ENCODE peak calls at places on chromosomes 12 and 14, in seven cellular contexts. Y, N, A, Q, O, X and C are unnamed samples.

GRCh38 chr12:64882687-64883086 is 58.2 kb downstream of the TBC1D30 start:
- DNase-seq in Y (no peak), N (no peak), A (no peak), Q (no peak), O (no peak), X (no peak), C (no peak)

GRCh38 chr14:72850360-72850759 is 43.5 kb downstream of the DPF3 start:
- DNase-seq in Y (no peak), N (no peak), A (no peak), Q (no peak), O (no peak), X (no peak), C (no peak)

GRCh38 chr12:5307065-5307464 is 124.8 kb upstream of the NTF3 start:
- DNase-seq in Y (no peak), N (no peak), A (no peak), Q (no peak), O (no peak), X (no peak), C (no peak)

GRCh38 chr14:54564071-54564798 is 2.7 kb upstream of the SAMD4A start:
- DNase-seq in Y (no peak), N (no peak), A (peak), Q (no peak), O (peak), X (no peak), C (peak)

GRCh38 chr14:98953544-98954346 is 318.3 kb downstream of the BCL11B start:
- DNase-seq in Y (no peak), N (no peak), A (no peak), Q (no peak), O (peak), X (no peak), C (no peak)

GRCh38 chr12:126248871-126249403 is 1183.7 kb downstream of the AACS start:
- DNase-seq in Y (no peak), N (no peak), A (no peak), Q (no peak), O (peak), X (no peak), C (no peak)

GRCh38 chr12:78095623-78096022 is 264.9 kb downstream of the NAV3 start:
- DNase-seq in Y (no peak), N (no peak), A (no peak), Q (no peak), O (no peak), X (no peak), C (no peak)

GRCh38 chr12:46875095-46875494 is 49.3 kb upstream of the SLC38A4 start:
- DNase-seq in Y (no peak), N (no peak), A (no peak), Q (no peak), O (no peak), X (no peak), C (no peak)

GRCh38 chr14:24339284-24340151 is at the start of gene RIPK3:
- DNase-seq in Y (peak), N (peak), A (peak), Q (peak), O (no peak), X (no peak), C (peak)

GRCh38 chr12:15979096-15980091 is 68.3 kb downstream of the DERA start:
- DNase-seq in Y (no peak), N (no peak), A (no peak), Q (no peak), O (peak), X (no peak), C (no peak)

GRCh38 chr12:47414511-47414910 is 291.3 kb downstream of the RPAP3 start:
- DNase-seq in Y (no peak), N (no peak), A (no peak), Q (no peak), O (no peak), X (no peak), C (no peak)

GRCh38 chr12:128250091-128250490 is 16.9 kb upstream of the TMEM132C start:
- DNase-seq in Y (no peak), N (no peak), A (no peak), Q (no peak), O (no peak), X (no peak), C (no peak)

GRCh38 chr14:104551851-104552737 is 27.5 kb upstream of the C14orf180 start:
- DNase-seq in Y (no peak), N (no peak), A (no peak), Q (peak), O (no peak), X (no peak), C (no peak)

GRCh38 chr12:67966560-67966959 is 22.7 kb upstream of the IFNG-AS1 start:
- DNase-seq in Y (no peak), N (no peak), A (no peak), Q (no peak), O (no peak), X (no peak), C (no peak)

GRCh38 chr14:88258026-88258425 is 65.0 kb downstream of the KCNK10 start:
- DNase-seq in Y (no peak), N (no peak), A (no peak), Q (no peak), O (no peak), X (no peak), C (no peak)

GRCh38 chr14:73712071-73712506 is 2.1 kb downstream of the PNMA1 start:
- DNase-seq in Y (no peak), N (no peak), A (peak), Q (no peak), O (no peak), X (no peak), C (peak)

GRCh38 chr12:89370850-89371249 is 18.5 kb upstream of the DUSP6 start:
- DNase-seq in Y (no peak), N (no peak), A (no peak), Q (no peak), O (peak), X (no peak), C (no peak)

GRCh38 chr12:53333289-53333688 is 2.9 kb downstream of the SP7 start:
- DNase-seq in Y (no peak), N (no peak), A (no peak), Q (no peak), O (no peak), X (no peak), C (no peak)

GRCh38 chr12:110314308-110314707 is 33.3 kb downstream of the ATP2A2 start:
- DNase-seq in Y (no peak), N (no peak), A (no peak), Q (no peak), O (peak), X (no peak), C (peak)

GRCh38 chr12:75270157-75270556 is 60.0 kb downstream of the CAPS2 start:
- DNase-seq in Y (no peak), N (no peak), A (no peak), Q (no peak), O (no peak), X (no peak), C (no peak)

GRCh38 chr12:48285751-48286650 is 64.7 kb downstream of the ZNF641 start:
- DNase-seq in Y (no peak), N (no peak), A (peak), Q (no peak), O (no peak), X (no peak), C (no peak)

GRCh38 chr12:121495746-121496145 is 85.1 kb downstream of the KDM2B start:
- DNase-seq in Y (no peak), N (no peak), A (no peak), Q (no peak), O (no peak), X (no peak), C (no peak)

GRCh38 chr12:65306603-65307501 is 28.4 kb downstream of the MSRB3 start:
- DNase-seq in Y (no peak), N (no peak), A (no peak), Q (no peak), O (peak), X (no peak), C (no peak)

GRCh38 chr12:110371408-110372055 is 32.0 kb downstream of the ANAPC7 start:
- DNase-seq in Y (no peak), N (no peak), A (no peak), Q (peak), O (no peak), X (no peak), C (peak)

GRCh38 chr14:24995016-24995415 is 54.9 kb downstream of the STXBP6 start:
- DNase-seq in Y (no peak), N (no peak), A (no peak), Q (no peak), O (no peak), X (no peak), C (no peak)

GRCh38 chr12:13195848-13196301 is 651 bp upstream of the EMP1 start:
- DNase-seq in Y (no peak), N (no peak), A (no peak), Q (no peak), O (peak), X (no peak), C (no peak)